ENCODE peak calls at places on chromosome 15, in nine cellular contexts. D is foreskin keratinocyte; T is ovary; K is HT1080; L is tibial nerve; J is AG09309; C is stimulated activated CD8-positive, alpha-beta memory T cell treated with anti-CD3 and anti-CD28 coated beads, Interleukin-4, amount 100 ng/mL, for 48 hours; X is H54; I is transverse colon. W is an unnamed sample.

GRCh38 chr15:58201536-58201935 is 63.4 kb downstream of the AQP9 start:
- DNase-seq in D (no peak), T (no peak), K (no peak), L (no peak), J (peak), C (no peak), X (no peak), I (no peak), W (no peak)

GRCh38 chr15:26773485-26773877 is 615 bp upstream of the GABRB3 start:
- DNase-seq in D (no peak), T (no peak), K (no peak), L (no peak), J (no peak), C (no peak), X (no peak), I (no peak), W (no peak)

GRCh38 chr15:69478259-69478687 is 25.7 kb downstream of the RPLP1 start:
- DNase-seq in D (no peak), T (peak), K (no peak), L (no peak), J (no peak), C (peak), X (no peak), I (peak), W (peak)

GRCh38 chr15:34102175-34102925 is 467 bp downstream of the PGBD4 start:
- DNase-seq in D (no peak), T (no peak), K (no peak), L (no peak), J (no peak), C (no peak), X (no peak), I (no peak), W (no peak)

GRCh38 chr15:43880406-43881184 is 53.8 kb downstream of the WDR76 start:
- DNase-seq in D (no peak), T (no peak), K (no peak), L (no peak), J (no peak), C (no peak), X (peak), I (no peak), W (no peak)

GRCh38 chr15:62454567-62455172 is 289.6 kb upstream of the C2CD4B start:
- DNase-seq in D (no peak), T (no peak), K (peak), L (no peak), J (no peak), C (no peak), X (no peak), I (no peak), W (no peak)

GRCh38 chr15:59170295-59170881 is 36.3 kb upstream of the LDHAL6B start:
- DNase-seq in D (peak), T (peak), K (peak), L (peak), J (peak), C (no peak), X (no peak), I (peak), W (no peak)

GRCh38 chr15:62350744-62351143 is 185.7 kb upstream of the C2CD4B start:
- DNase-seq in D (no peak), T (no peak), K (no peak), L (no peak), J (no peak), C (no peak), X (no peak), I (no peak), W (no peak)

GRCh38 chr15:60661075-60661645 is 182.2 kb upstream of the ICE2 start:
- DNase-seq in D (peak), T (no peak), K (no peak), L (no peak), J (no peak), C (no peak), X (no peak), I (no peak), W (no peak)

GRCh38 chr15:74245342-74245931 is 9.3 kb downstream of the CCDC33 start:
- DNase-seq in D (no peak), T (no peak), K (no peak), L (no peak), J (no peak), C (peak), X (no peak), I (no peak), W (no peak)

GRCh38 chr15:69757186-69757585 is 304.6 kb downstream of the RPLP1 start:
- DNase-seq in D (peak), T (no peak), K (peak), L (no peak), J (no peak), C (peak), X (no peak), I (no peak), W (no peak)

GRCh38 chr15:65194826-65195541 is 9.8 kb upstream of the CLPX start:
- DNase-seq in D (no peak), T (no peak), K (no peak), L (no peak), J (no peak), C (no peak), X (no peak), I (no peak), W (no peak)

GRCh38 chr15:68126415-68126814 is 72.3 kb downstream of the PIAS1 start:
- DNase-seq in D (peak), T (peak), K (no peak), L (no peak), J (no peak), C (no peak), X (no peak), I (peak), W (no peak)

GRCh38 chr15:88258021-88258641 is 1.6 kb upstream of the NTRK3 start:
- DNase-seq in D (no peak), T (no peak), K (no peak), L (no peak), J (no peak), C (no peak), X (no peak), I (no peak), W (no peak)

GRCh38 chr15:101613130-101614000 is 38.8 kb downstream of the TM2D3 start:
- DNase-seq in D (peak), T (peak), K (no peak), L (peak), J (no peak), C (no peak), X (no peak), I (peak), W (no peak)

GRCh38 chr15:48176097-48176496 is 2.0 kb downstream of the MYEF2 start:
- DNase-seq in D (no peak), T (no peak), K (peak), L (no peak), J (no peak), C (no peak), X (no peak), I (no peak), W (no peak)

GRCh38 chr15:64813075-64813474 is 12.4 kb downstream of the PIF1 start:
- DNase-seq in D (no peak), T (peak), K (peak), L (no peak), J (no peak), C (no peak), X (no peak), I (no peak), W (no peak)

GRCh38 chr15:33132722-33133345 is 61.7 kb downstream of the FMN1 start:
- DNase-seq in D (peak), T (no peak), K (peak), L (no peak), J (peak), C (no peak), X (peak), I (peak), W (no peak)

GRCh38 chr15:100542290-100542689 is 13.5 kb upstream of the CERS3 start:
- DNase-seq in D (no peak), T (no peak), K (no peak), L (no peak), J (no peak), C (no peak), X (no peak), I (no peak), W (no peak)

GRCh38 chr15:29262738-29263137 is 6.9 kb downstream of the NSMCE3 start:
- DNase-seq in D (no peak), T (no peak), K (no peak), L (no peak), J (no peak), C (no peak), X (no peak), I (no peak), W (no peak)

GRCh38 chr15:97126556-97127233 is 796.2 kb downstream of the NR2F2 start:
- DNase-seq in D (peak), T (no peak), K (peak), L (no peak), J (no peak), C (no peak), X (no peak), I (no peak), W (no peak)

GRCh38 chr15:29129903-29130302 is 139.7 kb downstream of the NSMCE3 start:
- DNase-seq in D (no peak), T (peak), K (no peak), L (no peak), J (no peak), C (no peak), X (no peak), I (no peak), W (no peak)

GRCh38 chr15:67700023-67700422 is 125.3 kb upstream of the SKOR1 start:
- DNase-seq in D (no peak), T (no peak), K (peak), L (no peak), J (no peak), C (no peak), X (no peak), I (no peak), W (no peak)

GRCh38 chr15:77081971-77082370 is 11.1 kb upstream of the TSPAN3 start:
- DNase-seq in D (no peak), T (no peak), K (no peak), L (no peak), J (no peak), C (no peak), X (no peak), I (no peak), W (no peak)

GRCh38 chr15:77858677-77859490 is 218.6 kb downstream of the TBC1D2B start:
- DNase-seq in D (no peak), T (no peak), K (no peak), L (no peak), J (no peak), C (no peak), X (no peak), I (no peak), W (no peak)

GRCh38 chr15:37764733-37765191 is 169.7 kb upstream of the TMCO5A start:
- DNase-seq in D (peak), T (no peak), K (peak), L (peak), J (peak), C (peak), X (peak), I (peak), W (no peak)

GRCh38 chr15:70062321-70062956 is 35.3 kb downstream of the TLE3 start:
- DNase-seq in D (peak), T (peak), K (no peak), L (peak), J (peak), C (no peak), X (no peak), I (peak), W (no peak)

GRCh38 chr15:66921319-66921718 is 144.1 kb upstream of the SMAD3 start:
- DNase-seq in D (no peak), T (no peak), K (no peak), L (no peak), J (no peak), C (no peak), X (no peak), I (peak), W (no peak)

GRCh38 chr15:94230886-94231727 is at the start of gene MCTP2:
- DNase-seq in D (peak), T (peak), K (peak), L (peak), J (peak), C (peak), X (no peak), I (peak), W (peak)

GRCh38 chr15:31606261-31606669 is 279.6 kb downstream of the KLF13 start:
- DNase-seq in D (peak), T (no peak), K (no peak), L (no peak), J (peak), C (no peak), X (no peak), I (no peak), W (no peak)

GRCh38 chr15:78810377-78811123 is 714 bp downstream of the ADAMTS7 start:
- DNase-seq in D (peak), T (peak), K (no peak), L (peak), J (no peak), C (no peak), X (no peak), I (peak), W (no peak)

GRCh38 chr15:92226020-92226612 is 167.6 kb upstream of the ST8SIA2 start:
- DNase-seq in D (peak), T (no peak), K (no peak), L (peak), J (peak), C (no peak), X (no peak), I (no peak), W (no peak)

GRCh38 chr15:85624241-85624855 is 170.4 kb downstream of the KLHL25 start:
- DNase-seq in D (no peak), T (no peak), K (no peak), L (no peak), J (no peak), C (no peak), X (no peak), I (no peak), W (no peak)

GRCh38 chr15:58306591-58307312 is 125.0 kb upstream of the LIPC start:
- DNase-seq in D (no peak), T (no peak), K (peak), L (no peak), J (no peak), C (no peak), X (no peak), I (no peak), W (no peak)

GRCh38 chr15:73941044-73941443 is 14.8 kb downstream of the LOXL1 start:
- DNase-seq in D (peak), T (no peak), K (peak), L (no peak), J (peak), C (no peak), X (peak), I (no peak), W (no peak)

W was measured in T-helper 17 cell.